ENCODE peak calls at places on chromosomes 13 and 19, in five cellular contexts. A is CD4-positive, CD25-positive, alpha-beta regulatory T cell; H is epithelial cell of esophagus; B is NCI-H1092; U is NCI-H69. N is an unnamed sample.

GRCh38 chr13:57862879-57863278 is 231.3 kb downstream of the PCDH17 start:
- DNase-seq in A (no peak), H (no peak), B (no peak), U (no peak), N (no peak)

GRCh38 chr19:35088514-35088913 is 27.1 kb upstream of the FXYD3 start:
- DNase-seq in A (no peak), H (peak), B (no peak), U (peak), N (peak)

GRCh38 chr19:2983351-2984195 is 6.2 kb downstream of the TLE6 start:
- DNase-seq in A (no peak), H (peak), B (peak), U (peak), N (peak)

GRCh38 chr19:29805026-29805925 is 6.5 kb upstream of the CCNE1 start:
- DNase-seq in A (no peak), H (no peak), B (no peak), U (no peak), N (no peak)

GRCh38 chr13:112057736-112058518 is 9.0 kb upstream of the SOX1 start:
- DNase-seq in A (no peak), H (no peak), B (peak), U (peak), N (no peak)

GRCh38 chr13:34037636-34038325 is 219.8 kb downstream of the RFC3 start:
- DNase-seq in A (no peak), H (no peak), B (no peak), U (no peak), N (no peak)

GRCh38 chr13:27038323-27038722 is 133.3 kb downstream of the USP12 start:
- DNase-seq in A (no peak), H (peak), B (no peak), U (no peak), N (peak)

GRCh38 chr19:58150328-58150921 is at the start of gene ZNF329:
- DNase-seq in A (peak), H (peak), B (peak), U (peak), N (peak)

GRCh38 chr13:74259641-74260040 is 125.4 kb upstream of the KLF12 start:
- DNase-seq in A (no peak), H (no peak), B (no peak), U (no peak), N (no peak)

GRCh38 chr19:31002852-31003251 is 346.4 kb downstream of the TSHZ3 start:
- DNase-seq in A (no peak), H (no peak), B (no peak), U (no peak), N (no peak)

GRCh38 chr13:71864981-71865857 is 1.8 kb downstream of the DACH1 start:
- DNase-seq in A (no peak), H (no peak), B (peak), U (peak), N (no peak)

N was measured in foreskin keratinocyte.